ENCODE peak calls at places on chromosomes 7 and 10, in four cellular contexts. U is NT2/D1, E is HCT116, S is HepG2. V is an unnamed sample.

GRCh38 chr7:142301923-142302550 is 44.2 kb upstream of the PRSS58 start:
- DNase-seq in U (no peak), E (peak), S (no peak), V (no peak)

GRCh38 chr10:67788028-67788886 is 49.7 kb downstream of the DNAJC12 start:
- DNase-seq in U (peak), E (peak), S (peak), V (no peak)

GRCh38 chr7:33091641-33092191 is 17.5 kb downstream of the RP9 start:
- DNase-seq in U (no peak), S (no peak), E (no peak), V (no peak)

GRCh38 chr10:29105516-29106215 is 183.2 kb upstream of the LYZL1 start:
- DNase-seq in U (no peak), S (peak), E (no peak), V (no peak)

GRCh38 chr7:45100761-45101480 is 10.6 kb downstream of the TBRG4 start:
- DNase-seq in S (no peak), U (no peak), E (no peak), V (no peak)

GRCh38 chr7:255721-256361 is 34.1 kb upstream of the FOXL3 start:
- DNase-seq in S (no peak), E (no peak), U (no peak), V (no peak)

GRCh38 chr7:50557114-50557513 is 8.1 kb downstream of the DDC start:
- DNase-seq in E (no peak), S (no peak), U (no peak), V (no peak)

GRCh38 chr7:143381427-143382125 is 431 bp downstream of the ZYX start:
- DNase-seq in E (no peak), U (no peak), S (no peak), V (no peak)

GRCh38 chr10:70902659-70903261 is 14.4 kb upstream of the PCBD1 start:
- DNase-seq in E (no peak), S (no peak), U (no peak), V (no peak)

GRCh38 chr7:137003606-137004005 is 135.2 kb downstream of the CHRM2 start:
- DNase-seq in E (no peak), U (no peak), S (no peak), V (no peak)

GRCh38 chr7:145643981-145644380 is 472.6 kb upstream of the CNTNAP2 start:
- DNase-seq in U (no peak), E (no peak), S (no peak), V (no peak)

GRCh38 chr7:46485481-46486065 is 564.5 kb upstream of the IGFBP3 start:
- DNase-seq in E (no peak), U (no peak), S (no peak), V (no peak)

GRCh38 chr10:47264797-47265281 is 35.2 kb upstream of the GDF10 start:
- DNase-seq in U (no peak), E (no peak), S (peak), V (no peak)

GRCh38 chr10:94320285-94320914 is 42.3 kb downstream of the NOC3L start:
- DNase-seq in U (peak), E (peak), S (peak), V (no peak)

GRCh38 chr10:3195706-3196105 is 23.1 kb upstream of the PITRM1 start:
- DNase-seq in S (no peak), E (no peak), U (no peak), V (no peak)

GRCh38 chr10:3827266-3827665 is 42.3 kb upstream of the KLF6 start:
- DNase-seq in E (no peak), U (no peak), S (no peak), V (no peak)

GRCh38 chr10:1375805-1376170 is 319.6 kb downstream of the WDR37 start:
- DNase-seq in S (no peak), E (no peak), U (no peak), V (no peak)

GRCh38 chr7:128215739-128216138 is 25.3 kb upstream of the LEP start:
- DNase-seq in U (no peak), S (no peak), E (no peak), V (no peak)

DNA sequence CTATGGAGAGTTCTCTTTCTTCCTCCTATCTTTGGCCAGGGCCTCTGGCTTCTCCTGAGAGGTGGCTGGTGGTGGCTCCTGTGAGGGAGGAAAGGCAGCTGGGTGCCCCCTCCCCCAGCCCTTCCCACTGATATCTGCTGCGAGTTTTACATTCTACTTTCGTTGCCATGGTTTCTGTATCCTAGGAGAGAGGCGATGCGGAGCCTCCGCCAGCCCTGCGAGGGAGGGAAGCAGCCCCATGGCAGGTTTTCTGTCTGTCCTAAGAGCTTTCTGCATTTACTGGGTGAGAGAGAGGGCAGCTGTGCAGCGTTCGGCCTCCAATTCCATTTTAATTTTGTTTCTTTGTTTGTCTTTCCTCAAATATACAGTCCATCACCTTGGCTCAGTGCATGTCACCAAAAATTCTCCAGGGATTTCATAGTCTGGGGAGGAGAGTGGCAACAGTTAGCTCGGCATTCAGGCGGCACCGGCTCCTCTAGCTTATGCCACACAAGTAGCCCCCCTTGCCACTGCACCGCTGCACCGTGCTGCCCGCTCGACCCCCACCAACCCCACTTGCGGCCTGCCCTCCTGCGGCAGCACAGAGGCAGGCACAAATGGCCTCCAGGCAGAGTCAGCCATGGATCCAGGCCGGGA is 20.4 kb downstream of the DNAJB12 start:
- DNase-seq in S (no peak), E (no peak), U (peak), V (no peak)
- TF ChIP-seq ZNF274 in S (no peak), E (no peak), U (no peak), V (no peak)

GRCh38 chr10:114100848-114101741 is 57.4 kb downstream of the ADRB1 start:
- DNase-seq in S (no peak), U (no peak), E (no peak), V (no peak)
- TF ChIP-seq ZNF274 in S (no peak), U (no peak), E (no peak), V (no peak)

DNA sequence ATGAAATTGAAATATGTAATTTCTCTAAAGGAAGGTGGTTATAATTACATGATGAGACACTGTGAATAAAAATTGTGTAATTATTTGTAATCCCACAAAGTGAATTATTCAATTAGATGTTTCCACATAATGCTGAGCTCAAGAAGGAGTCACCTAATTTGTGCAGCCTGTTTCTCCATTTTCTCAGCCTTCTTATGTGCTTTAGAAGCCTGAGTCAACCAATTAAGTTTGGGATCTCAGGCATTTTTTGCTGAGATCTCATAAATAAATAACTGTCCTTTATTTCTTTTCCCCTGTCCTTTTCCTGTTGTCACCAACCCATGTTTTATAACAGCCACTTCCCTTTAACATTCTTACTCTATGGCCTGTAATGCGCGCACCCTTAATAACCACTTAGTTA is 506.5 kb upstream of the SEMA3D start:
- DNase-seq in E (no peak), U (no peak), S (no peak), V (no peak)
- TF ChIP-seq ZNF274 in E (no peak), U (no peak), S (no peak), V (no peak)

GRCh38 chr7:38950309-38950708 is 27.4 kb upstream of the POU6F2 start:
- DNase-seq in U (no peak), S (no peak), E (no peak), V (no peak)
- TF ChIP-seq ZNF274 in U (no peak), S (no peak), E (no peak), V (no peak)